ENCODE peak calls at places on chromosomes 13 and 19, in seven cellular contexts. Z is Peyer's patch; Y is BE2C; B is PC-3; F is psoas muscle; D is CD8-positive, alpha-beta memory T cell; M is CD4-positive, alpha-beta memory T cell. G is an unnamed sample. For H3K9me3, the result is how much of the 10 kb centered on the place peaks cover.

GRCh38 chr13:99819962-99820361 is 151.6 kb downstream of the ZIC5 start:
- DNase-seq in Z (peak), Y (no peak), B (no peak), F (no peak), D (no peak), M (no peak), G (no peak)

GRCh38 chr19:56126983-56127780 is 6.1 kb upstream of the ZNF787 start:
- DNase-seq in Z (no peak), Y (peak), B (no peak), F (no peak), D (no peak), M (no peak), G (no peak)

GRCh38 chr13:91544723-91545122 is 146.3 kb downstream of the GPC5 start:
- DNase-seq in Z (no peak), Y (peak), B (no peak), F (no peak), D (no peak), M (no peak), G (no peak)

GRCh38 chr13:53238241-53238640 is 209.6 kb downstream of the OLFM4 start:
- DNase-seq in Z (no peak), Y (no peak), B (no peak), F (no peak), D (no peak), M (no peak), G (no peak)

GRCh38 chr13:27712421-27712820 is 79.9 kb upstream of the GSX1 start:
- DNase-seq in Z (peak), Y (peak), B (peak), F (no peak), D (peak), M (peak), G (no peak)

GRCh38 chr19:31264379-31264778 is 84.9 kb downstream of the TSHZ3 start:
- DNase-seq in Z (no peak), Y (no peak), B (no peak), F (no peak), D (no peak), M (no peak), G (no peak)

GRCh38 chr13:37369618-37370017 is 228.9 kb downstream of the POSTN start:
- DNase-seq in Z (no peak), Y (no peak), B (no peak), F (no peak), D (no peak), M (no peak), G (peak)

GRCh38 chr19:15836345-15836594 is 20.8 kb upstream of the OR10H1 start:
- DNase-seq in Z (no peak), Y (no peak), B (no peak), F (no peak), D (peak), M (no peak), G (no peak)

GRCh38 chr13:94323746-94324408 is 155.6 kb downstream of the DCT start:
- DNase-seq in Z (peak), Y (no peak), B (no peak), F (no peak), D (peak), M (peak), G (no peak)

GRCh38 chr13:33494596-33495214 is 209.2 kb upstream of the STARD13 start:
- DNase-seq in Z (no peak), Y (no peak), B (peak), F (no peak), D (no peak), M (no peak), G (peak)

GRCh38 chr13:114071991-114072390 is 60.4 kb downstream of the RASA3 start:
- DNase-seq in Z (peak), Y (no peak), B (no peak), F (no peak), D (no peak), M (no peak), G (no peak)

GRCh38 chr13:39522329-39522728 is 80.7 kb downstream of the LHFPL6 start:
- DNase-seq in Z (no peak), Y (no peak), B (no peak), F (no peak), D (no peak), M (no peak), G (no peak)

GRCh38 chr19:31969955-31970545 is 375.4 kb upstream of the ZNF507 start:
- DNase-seq in Z (no peak), Y (no peak), B (no peak), F (no peak), D (no peak), M (no peak), G (no peak)

GRCh38 chr19:32809254-32809653 is 60.3 kb downstream of the SLC7A9 start:
- DNase-seq in Z (no peak), Y (no peak), B (no peak), F (no peak), D (no peak), M (no peak), G (no peak)

GRCh38 chr19:19461671-19462622 is 53.4 kb downstream of the TSSK6 start:
- DNase-seq in Z (peak), Y (peak), B (no peak), F (peak), D (no peak), M (no peak), G (no peak)

GRCh38 chr13:24618219-24618955 is 61.8 kb upstream of the ATP12A start:
- DNase-seq in Z (peak), Y (no peak), B (no peak), F (no peak), D (peak), M (peak), G (no peak)

GRCh38 chr19:42057856-42058255 is 12.2 kb downstream of the GRIK5 start:
- DNase-seq in Z (no peak), Y (no peak), B (no peak), F (no peak), D (no peak), M (no peak), G (no peak)

GRCh38 chr19:9986787-9987281 is 23.5 kb downstream of the COL5A3 start:
- DNase-seq in Z (no peak), Y (no peak), B (no peak), F (peak), D (no peak), M (no peak), G (no peak)

GRCh38 chr19:28329429-28329828 is 883.5 kb downstream of the UQCRFS1 start:
- DNase-seq in Z (no peak), Y (no peak), B (no peak), F (no peak), D (no peak), M (no peak), G (no peak)

GRCh38 chr19:17680235-17680722 is 7.9 kb downstream of the UNC13A start:
- DNase-seq in Z (peak), Y (peak), B (peak), F (peak), D (no peak), M (no peak), G (no peak)

GRCh38 chr19:2424686-2425621 is 2.4 kb downstream of the TIMM13 start:
- DNase-seq in Z (no peak), Y (peak), B (peak), F (peak), D (no peak), M (no peak), G (peak)

GRCh38 chr13:94073006-94073744 is 406.3 kb downstream of the DCT start:
- DNase-seq in Z (no peak), Y (no peak), B (peak), F (no peak), D (no peak), M (no peak), G (peak)

GRCh38 chr13:31686660-31687430 is 52.5 kb upstream of the RXFP2 start:
- DNase-seq in Z (no peak), Y (no peak), B (no peak), F (no peak), D (no peak), M (no peak), G (no peak)

GRCh38 chr19:13990085-13990484 is 16.0 kb downstream of the RFX1 start:
- DNase-seq in Z (no peak), Y (no peak), B (no peak), F (no peak), D (no peak), M (no peak), G (no peak)

GRCh38 chr19:45161715-45162463 is 1.1 kb upstream of the NKPD1 start:
- DNase-seq in Z (no peak), Y (peak), B (peak), F (peak), D (no peak), M (no peak), G (no peak)

GRCh38 chr19:18939922-18940775 is 868 bp downstream of the HOMER3 start:
- DNase-seq in Z (peak), Y (no peak), B (peak), F (peak), D (no peak), M (no peak), G (no peak)

GRCh38 chr13:23705578-23705977 is 135.4 kb downstream of the TNFRSF19 start:
- DNase-seq in Z (no peak), Y (no peak), B (no peak), F (no peak), D (no peak), M (no peak), G (no peak)

GRCh38 chr19:4369109-4369887 is 25.9 kb downstream of the MPND start:
- DNase-seq in Z (peak), Y (no peak), B (no peak), F (peak), D (peak), M (peak), G (no peak)

GRCh38 chr19:1214862-1215731 is 9.5 kb downstream of the STK11 start:
- DNase-seq in Z (no peak), Y (peak), B (peak), F (peak), D (no peak), M (no peak), G (no peak)

GRCh38 chr19:43811833-43812232 is 9.6 kb upstream of the LYPD5 start:
- DNase-seq in Z (no peak), Y (no peak), B (no peak), F (no peak), D (no peak), M (no peak), G (no peak)

GRCh38 chr19:51339313-51339686 is 2.6 kb downstream of the VSIG10L start:
- DNase-seq in Z (no peak), Y (no peak), B (no peak), F (no peak), D (no peak), M (no peak), G (no peak)

DNA sequence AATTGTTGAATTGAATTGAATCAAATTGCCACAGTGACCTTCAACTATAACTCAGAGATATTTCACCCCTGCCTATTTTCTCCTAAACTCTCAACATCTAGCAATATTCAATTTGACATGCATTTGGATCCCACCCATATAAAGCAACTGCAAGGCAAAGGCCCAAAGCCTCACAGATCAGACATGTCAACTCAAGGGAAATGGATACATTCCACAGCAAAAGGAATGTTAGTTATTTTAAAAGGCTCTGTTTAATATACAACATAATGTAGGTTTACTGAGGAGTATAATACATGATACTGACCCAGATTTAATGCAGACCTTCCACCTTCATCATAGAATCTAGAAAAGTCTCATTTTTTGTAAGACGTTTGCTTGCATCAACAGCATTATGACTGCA is 107.3 kb downstream of the KCTD12 start:
- DNase-seq in Z (no peak), Y (no peak), B (no peak), F (no peak), D (no peak), M (no peak), G (no peak)
- H3K9me3 ChIP-seq in Z (under half), Y (under half), B (under half), F (under half), D (under half), M (under half), G (under half)

GRCh38 chr13:64087624-64088023 is 2672.0 kb upstream of the PCDH20 start:
- DNase-seq in Z (no peak), Y (no peak), B (no peak), F (no peak), D (no peak), M (no peak), G (no peak)
- H3K9me3 ChIP-seq in Z (under half), Y (under half), B (under half), F (under half), D (under half), M (under half), G (under half)

DNA sequence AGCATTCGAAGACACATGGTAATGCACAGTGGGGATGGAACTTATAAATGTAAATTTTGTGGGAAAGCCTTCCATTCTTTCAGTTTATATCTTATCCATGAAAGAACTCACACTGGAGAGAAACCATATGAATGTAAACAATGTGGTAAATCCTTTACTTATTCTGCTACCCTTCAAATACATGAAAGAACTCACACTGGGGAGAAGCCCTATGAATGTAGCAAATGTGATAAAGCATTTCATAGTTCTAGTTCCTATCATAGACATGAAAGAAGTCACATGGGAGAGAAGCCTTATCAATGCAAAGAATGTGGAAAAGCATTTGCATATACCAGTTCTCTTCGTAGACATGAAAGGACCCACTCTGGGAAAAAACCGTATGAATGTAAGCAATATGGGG is 16.2 kb upstream of the ZNF763 start:
- DNase-seq in Z (no peak), Y (no peak), B (no peak), F (no peak), D (no peak), M (no peak), G (no peak)
- H3K9me3 ChIP-seq in Z (half or more), Y (under half), B (half or more), F (half or more), D (half or more), M (half or more), G (half or more)

GRCh38 chr13:19181621-19182485 is at the start of gene TUBA3C:
- DNase-seq in Z (peak), Y (no peak), B (no peak), F (no peak), D (no peak), M (no peak), G (no peak)

GRCh38 chr13:19181021-19181620 is 503 bp downstream of the TUBA3C start:
- DNase-seq in Z (peak), Y (no peak), B (no peak), F (no peak), D (no peak), M (no peak), G (no peak)

GRCh38 chr13:19182536-19182935 is 912 bp upstream of the TUBA3C start:
- DNase-seq in Z (no peak), Y (no peak), B (no peak), F (no peak), D (no peak), M (no peak), G (no peak)

GRCh38 chr13:19178901-19179593 is 2.6 kb downstream of the TUBA3C start:
- DNase-seq in Z (peak), Y (no peak), B (no peak), F (no peak), D (no peak), M (no peak), G (no peak)

DNA sequence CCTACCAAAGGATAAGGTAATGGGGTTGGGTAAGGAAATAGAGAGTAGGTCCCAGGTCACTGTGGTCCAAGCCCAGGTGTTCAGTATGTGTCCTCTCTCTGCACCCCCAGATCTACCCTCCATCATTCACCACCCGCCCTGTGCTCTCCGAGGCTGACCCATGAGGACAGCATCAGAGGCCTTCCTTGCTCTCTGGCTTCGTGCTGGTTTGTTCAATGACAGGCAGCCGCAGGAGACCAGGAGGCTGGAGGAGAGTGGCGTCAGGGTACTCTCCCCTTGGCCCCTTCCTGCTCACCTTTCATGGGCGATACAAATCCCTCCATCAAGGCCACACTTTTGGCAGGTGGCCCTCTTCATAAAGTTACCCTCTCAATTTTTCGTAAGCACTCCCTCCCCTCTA is 1.7 kb downstream of the TUBA3C start:
- DNase-seq in Z (peak), Y (no peak), B (no peak), F (no peak), D (no peak), M (no peak), G (no peak)
- H3K9me3 ChIP-seq in Z (under half), Y (under half), B (under half), F (under half), D (under half), M (under half), G (half or more)

DNA sequence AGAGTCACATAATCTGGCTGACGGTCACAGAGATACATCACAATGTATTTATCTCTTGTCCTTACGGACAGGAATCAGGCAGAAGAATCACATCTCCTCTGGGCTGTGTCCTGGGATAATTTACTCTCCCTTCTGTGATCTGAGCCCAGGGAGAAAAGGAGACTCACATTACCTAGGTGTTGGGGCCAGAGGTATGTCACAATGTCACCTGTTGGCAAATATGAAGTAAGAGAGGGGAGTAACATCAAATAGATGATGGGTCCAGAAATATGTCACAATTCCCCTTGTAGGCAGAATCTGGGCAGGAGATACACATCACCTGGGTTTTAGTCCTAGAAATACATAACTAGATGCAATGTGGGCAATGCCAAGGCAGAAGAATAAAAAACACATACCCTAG is 67.2 kb downstream of the ZNF726 start:
- DNase-seq in Z (no peak), Y (no peak), B (no peak), F (no peak), D (no peak), M (no peak), G (no peak)
- H3K9me3 ChIP-seq in Z (under half), Y (under half), B (under half), F (under half), D (under half), M (under half), G (under half)

GRCh38 chr19:58086825-58087710 is 11.0 kb downstream of the ZSCAN18 start:
- DNase-seq in Z (no peak), Y (no peak), B (no peak), F (no peak), D (no peak), M (no peak), G (no peak)
- H3K9me3 ChIP-seq in Z (half or more), Y (under half), B (under half), F (half or more), D (under half), M (under half), G (half or more)

GRCh38 chr13:40876020-40876738 is 86.8 kb downstream of the SLC25A15 start:
- DNase-seq in Z (no peak), Y (no peak), B (peak), F (no peak), D (no peak), M (no peak), G (no peak)

GRCh38 chr13:40878321-40878720 is 88.9 kb downstream of the SLC25A15 start:
- DNase-seq in Z (no peak), Y (no peak), B (no peak), F (no peak), D (no peak), M (no peak), G (no peak)

GRCh38 chr13:40875048-40875447 is 85.6 kb downstream of the SLC25A15 start:
- DNase-seq in Z (no peak), Y (no peak), B (no peak), F (no peak), D (no peak), M (no peak), G (no peak)

GRCh38 chr13:40875583-40875982 is 86.2 kb downstream of the SLC25A15 start:
- DNase-seq in Z (no peak), Y (no peak), B (no peak), F (no peak), D (no peak), M (no peak), G (no peak)

DNA sequence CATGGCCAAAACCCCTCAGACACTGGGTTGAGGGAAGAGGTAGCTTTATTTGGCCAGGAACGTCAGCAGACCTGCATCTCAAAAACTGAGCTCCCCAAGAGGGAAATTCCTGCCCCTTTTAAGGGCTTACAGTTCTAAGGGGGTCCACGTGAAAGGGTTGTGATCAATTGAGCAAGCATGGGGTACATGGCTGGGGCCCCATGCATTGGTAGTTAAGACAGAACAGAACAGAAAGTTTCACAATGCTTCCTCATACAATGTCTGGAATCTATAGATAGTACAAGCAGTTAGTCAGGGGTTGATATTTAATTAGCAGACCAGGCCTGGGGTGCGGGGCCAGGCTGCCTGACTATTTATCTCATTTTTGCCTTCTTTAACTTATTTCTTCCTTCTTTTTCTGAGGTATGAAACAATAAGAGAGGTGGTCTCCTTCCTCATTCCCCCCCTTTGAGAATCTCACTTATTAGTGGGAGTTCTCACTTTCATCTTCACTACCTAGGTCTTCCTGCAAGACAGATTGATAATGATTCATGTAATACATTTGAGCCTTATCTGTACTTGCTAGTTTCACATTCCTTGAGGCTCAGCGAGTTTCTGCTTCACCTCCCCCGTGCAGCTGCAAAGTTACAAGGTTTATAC is 84.8 kb downstream of the SLC25A15 start:
- DNase-seq in Z (no peak), Y (no peak), B (no peak), F (no peak), D (no peak), M (no peak), G (no peak)
- H3K9me3 ChIP-seq in Z (under half), Y (under half), B (under half), F (under half), D (under half), M (under half), G (under half)